ENCODE peak calls at places on chromosomes 3 and 15, in six cellular contexts. K is neural progenitor cell; Q is aorta; I is CD8-positive, alpha-beta T cell; E is BJ; W is adrenal gland. T is an unnamed sample.

GRCh38 chr3:182618981-182619591 is 174.2 kb upstream of the ATP11B start:
- DNase-seq in W (no peak), K (no peak), I (no peak), Q (no peak), E (no peak), T (no peak)

GRCh38 chr3:11384074-11384473 is 111.9 kb downstream of the ATG7 start:
- DNase-seq in I (no peak), K (no peak), E (no peak), W (no peak), Q (no peak), T (no peak)

GRCh38 chr3:83230376-83230775 is 1468.9 kb upstream of the GBE1 start:
- DNase-seq in K (no peak), W (no peak), Q (no peak), E (no peak), I (no peak), T (no peak)

GRCh38 chr3:184884359-184885017 is 72.5 kb downstream of the VPS8 start:
- DNase-seq in E (no peak), I (no peak), W (no peak), Q (no peak), K (no peak), T (no peak)

GRCh38 chr3:104291437-104291851 is 1075.3 kb upstream of the ALCAM start:
- DNase-seq in E (no peak), I (no peak), Q (no peak), K (peak; percentile 3), W (peak; percentile 17), T (no peak)

GRCh38 chr3:150887031-150887430 is 18.2 kb downstream of the MINDY4B start:
- DNase-seq in I (no peak), W (no peak), Q (no peak), E (no peak), K (no peak), T (no peak)

GRCh38 chr3:52527732-52528595 is 5.7 kb downstream of the NT5DC2 start:
- DNase-seq in K (no peak), W (peak; percentile 16), Q (peak; percentile 69), E (no peak), I (peak; percentile 6), T (no peak)

GRCh38 chr3:37594873-37595783 is 266.6 kb upstream of the CTDSPL start:
- DNase-seq in W (no peak), Q (no peak), E (no peak), K (no peak), I (no peak), T (no peak)

GRCh38 chr3:188950832-188951489 is 220.8 kb upstream of the TPRG1 start:
- DNase-seq in I (no peak), K (no peak), Q (peak; percentile 86), W (peak; percentile 92), E (peak; percentile 85), T (no peak)

GRCh38 chr15:92643849-92644815 is 11.4 kb downstream of the FAM174B start:
- DNase-seq in Q (peak; percentile 9), K (peak; percentile 29), E (no peak), I (no peak), W (no peak), T (no peak)

GRCh38 chr3:190458040-190458439 is 8.3 kb upstream of the TMEM207 start:
- DNase-seq in W (no peak), I (no peak), Q (no peak), E (no peak), K (no peak), T (no peak)

GRCh38 chr15:51172190-51172589 is 77.5 kb upstream of the TNFAIP8L3 start:
- DNase-seq in K (no peak), I (no peak), W (no peak), E (no peak), Q (no peak), T (no peak)

GRCh38 chr3:52973806-52974205 is 72.1 kb downstream of the SFMBT1 start:
- DNase-seq in Q (no peak), K (no peak), I (no peak), W (no peak), E (no peak), T (no peak)

GRCh38 chr3:69204315-69204957 is 82.0 kb upstream of the LMOD3 start:
- DNase-seq in W (no peak), K (no peak), Q (no peak), E (no peak), I (no peak), T (no peak)

GRCh38 chr15:89837134-89837829 is 22.6 kb upstream of the ANPEP start:
- DNase-seq in I (no peak), K (no peak), E (no peak), W (no peak), Q (no peak), T (no peak)

GRCh38 chr15:56371495-56372147 is 6.4 kb downstream of the TEX9 start:
- DNase-seq in W (no peak), E (no peak), Q (no peak), K (no peak), I (no peak), T (no peak)

GRCh38 chr3:49724586-49724985 is 835 bp upstream of the GMPPB start:
- DNase-seq in W (peak; percentile 60), Q (peak; percentile 72), E (no peak), K (peak; percentile 29), I (peak; percentile 69), T (peak; percentile 27)

GRCh38 chr3:150605998-150606641 is 3.0 kb downstream of the SELENOT start:
- DNase-seq in I (no peak), K (no peak), E (no peak), W (no peak), Q (no peak), T (no peak)

GRCh38 chr3:186772281-186772885 is 11.0 kb upstream of the EIF4A2 start:
- DNase-seq in W (no peak), K (no peak), I (no peak), E (no peak), Q (no peak), T (peak; percentile 38)

GRCh38 chr3:49296781-49297420 is 19.9 kb upstream of the C3orf62 start:
- DNase-seq in W (peak; percentile 57), I (no peak), Q (no peak), E (no peak), K (no peak), T (no peak)

GRCh38 chr3:50624634-50625033 is 7.7 kb downstream of the MAPKAPK3 start:
- DNase-seq in K (no peak), I (no peak), Q (no peak), E (no peak), W (no peak), T (no peak)

GRCh38 chr15:83322061-83322460 is 37.6 kb upstream of the BNC1 start:
- DNase-seq in K (no peak), W (no peak), E (no peak), Q (no peak), I (no peak), T (no peak)

GRCh38 chr3:189534546-189534945 is 96.6 kb upstream of the TP63 start:
- DNase-seq in Q (no peak), E (no peak), W (no peak), K (no peak), I (no peak), T (no peak)

GRCh38 chr15:99450896-99451358 is 114.9 kb upstream of the MEF2A start:
- DNase-seq in W (peak; percentile 81), I (peak; percentile 60), K (peak; percentile 40), E (no peak), Q (peak; percentile 82), T (peak; percentile 31)

GRCh38 chr3:169666079-169666436 is 2.5 kb upstream of the MECOM start:
- DNase-seq in I (no peak), Q (no peak), K (peak; percentile 38), W (no peak), E (no peak), T (no peak)
- H3K4me3 ChIP-seq in I (no peak overlapping the region), Q (peak overlapping the region; percentile 33), K (peak overlapping the region; percentile 61), W (no peak overlapping the region), E (no peak overlapping the region), T (no peak overlapping the region)

GRCh38 chr3:137771401-137772230 is 7.5 kb downstream of the SOX14 start:
- DNase-seq in I (no peak), K (peak; percentile 69), W (no peak), Q (no peak), E (no peak), T (no peak)
- H3K27me3 ChIP-seq in I (no peaks in the 10 kb centered on the region), K (peaks cover 100% of the 10 kb centered on the region), W (peaks cover 65% of the 10 kb centered on the region), Q (peaks cover 2% of the 10 kb centered on the region), E (peaks cover 49% of the 10 kb centered on the region), T (peaks cover 20% of the 10 kb centered on the region)

GRCh38 chr3:84962460-84962859 is 3.7 kb downstream of the CADM2 start:
- DNase-seq in I (no peak), W (no peak), K (no peak), Q (no peak), E (no peak), T (no peak)
- H3K4me3 ChIP-seq in I (no peak overlapping the region), W (no peak overlapping the region), K (peak overlapping the region; percentile 82), Q (no peak overlapping the region), E (no peak overlapping the region), T (no peak overlapping the region)

DNA sequence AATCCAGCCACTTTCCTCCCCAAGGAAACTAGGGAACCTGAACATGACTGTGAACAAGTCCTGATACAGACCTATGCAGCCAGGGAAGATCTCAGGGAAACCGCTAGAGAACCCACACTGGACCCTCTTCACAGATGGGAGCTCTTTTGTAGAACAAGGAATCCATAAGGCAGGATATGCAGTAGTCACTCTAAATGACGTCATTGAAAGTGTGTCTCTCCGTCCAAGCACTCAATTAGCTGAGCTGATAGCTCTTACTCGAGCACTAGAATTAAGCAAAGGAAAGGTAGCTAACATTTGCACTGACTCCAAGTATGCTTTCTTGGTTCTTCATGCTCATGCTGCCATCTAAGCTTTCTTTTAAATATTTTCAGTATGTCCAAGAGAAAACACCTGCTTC is 10.0 kb upstream of the SMCO1 start:
- DNase-seq in K (no peak), I (no peak), Q (no peak), E (no peak), W (no peak), T (no peak)
- H3K27me3 ChIP-seq in K (peaks cover 7% of the 10 kb centered on the region), I (no peaks in the 10 kb centered on the region), Q (no peaks in the 10 kb centered on the region), E (no peaks in the 10 kb centered on the region), W (no peaks in the 10 kb centered on the region), T (no peaks in the 10 kb centered on the region)

GRCh38 chr3:55482496-55483195 is 4.5 kb downstream of the WNT5A start:
- DNase-seq in E (no peak), W (no peak), Q (peak; percentile 71), K (peak; percentile 60), I (no peak), T (no peak)
- H3K4me3 ChIP-seq in E (peak overlapping the region; percentile 68), W (no peak overlapping the region), Q (no peak overlapping the region), K (peak overlapping the region; percentile 74), I (no peak overlapping the region), T (no peak overlapping the region)

DNA sequence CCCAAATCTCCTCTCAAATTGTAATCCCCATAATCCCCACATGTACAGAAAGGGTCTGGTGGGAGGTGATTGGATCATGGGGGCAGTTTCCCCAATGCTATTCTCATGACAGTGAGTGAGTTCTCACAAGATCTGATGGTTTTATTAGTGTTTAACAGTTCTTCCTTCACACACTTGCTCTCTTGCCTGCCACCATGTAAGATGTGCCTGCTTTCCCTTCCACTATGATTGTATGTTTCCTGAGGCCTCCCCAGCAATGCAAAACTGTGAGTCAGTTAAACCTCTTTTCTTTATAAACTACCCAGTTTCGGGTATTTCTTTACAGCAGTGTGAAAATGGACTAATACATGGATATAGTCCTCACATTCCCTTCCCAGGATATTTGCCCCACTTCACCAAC is 126.7 kb upstream of the SPATA12 start:
- DNase-seq in I (no peak), W (no peak), Q (no peak), E (no peak), K (no peak), T (no peak)
- H3K27me3 ChIP-seq in I (no peaks in the 10 kb centered on the region), W (no peaks in the 10 kb centered on the region), Q (no peaks in the 10 kb centered on the region), E (no peaks in the 10 kb centered on the region), K (no peaks in the 10 kb centered on the region), T (no peaks in the 10 kb centered on the region)